ENCODE peak calls at places on chromosome 19, in nine cellular contexts. One of them, this sample, is unnamed.

GRCh38 chr19:35622750-35623149 is 6.1 kb upstream of the RBM42 start:
- DNase-seq in fibroblast of lung: no peak
- DNase-seq in effector CD4-positive, alpha-beta T cell: no peak
- DNase-seq in stimulated activated CD4-positive, alpha-beta T cell treated with anti-CD3 and anti-CD28 coated beads, Interleukin-1b, Interleukin-23, amount 100 ng/mL, for 1 hour: no peak
- DNase-seq in T-helper 2 cell: no peak
- DNase-seq in NCI-H510A treated with DMSO at 0.1 percent for 48 hours: no peak
- DNase-seq in NCI-H1092 treated with DMSO at 0.1 percent for 48 hours: no peak
- DNase-seq in left cardiac atrium: no peak
- DNase-seq in hepatic stellate cell: no peak
- DNase-seq in this sample: no peak

GRCh38 chr19:5680083-5680436 is 256 bp downstream of the MICOS13 start:
- DNase-seq in fibroblast of lung: no peak
- DNase-seq in effector CD4-positive, alpha-beta T cell: no peak
- DNase-seq in stimulated activated CD4-positive, alpha-beta T cell treated with anti-CD3 and anti-CD28 coated beads, Interleukin-1b, Interleukin-23, amount 100 ng/mL, for 1 hour: no peak
- DNase-seq in T-helper 2 cell: no peak
- DNase-seq in NCI-H510A treated with DMSO at 0.1 percent for 48 hours: peak
- DNase-seq in NCI-H1092 treated with DMSO at 0.1 percent for 48 hours: no peak
- DNase-seq in left cardiac atrium: peak
- DNase-seq in hepatic stellate cell: peak
- DNase-seq in this sample: no peak

GRCh38 chr19:33865306-33865705 is 68.6 kb downstream of the KCTD15 start:
- DNase-seq in fibroblast of lung: no peak
- DNase-seq in effector CD4-positive, alpha-beta T cell: no peak
- DNase-seq in stimulated activated CD4-positive, alpha-beta T cell treated with anti-CD3 and anti-CD28 coated beads, Interleukin-1b, Interleukin-23, amount 100 ng/mL, for 1 hour: no peak
- DNase-seq in T-helper 2 cell: no peak
- DNase-seq in NCI-H510A treated with DMSO at 0.1 percent for 48 hours: no peak
- DNase-seq in NCI-H1092 treated with DMSO at 0.1 percent for 48 hours: no peak
- DNase-seq in left cardiac atrium: no peak
- DNase-seq in hepatic stellate cell: no peak
- DNase-seq in this sample: no peak

GRCh38 chr19:12695514-12695913 is 917 bp downstream of the FBXW9 start:
- DNase-seq in fibroblast of lung: no peak
- DNase-seq in effector CD4-positive, alpha-beta T cell: no peak
- DNase-seq in stimulated activated CD4-positive, alpha-beta T cell treated with anti-CD3 and anti-CD28 coated beads, Interleukin-1b, Interleukin-23, amount 100 ng/mL, for 1 hour: no peak
- DNase-seq in T-helper 2 cell: no peak
- DNase-seq in NCI-H510A treated with DMSO at 0.1 percent for 48 hours: no peak
- DNase-seq in NCI-H1092 treated with DMSO at 0.1 percent for 48 hours: no peak
- DNase-seq in left cardiac atrium: no peak
- DNase-seq in hepatic stellate cell: no peak
- DNase-seq in this sample: no peak

GRCh38 chr19:2266183-2266993 is 10.2 kb upstream of the JSRP1 start:
- DNase-seq in fibroblast of lung: peak
- DNase-seq in effector CD4-positive, alpha-beta T cell: no peak
- DNase-seq in stimulated activated CD4-positive, alpha-beta T cell treated with anti-CD3 and anti-CD28 coated beads, Interleukin-1b, Interleukin-23, amount 100 ng/mL, for 1 hour: no peak
- DNase-seq in T-helper 2 cell: no peak
- DNase-seq in NCI-H510A treated with DMSO at 0.1 percent for 48 hours: no peak
- DNase-seq in NCI-H1092 treated with DMSO at 0.1 percent for 48 hours: peak
- DNase-seq in left cardiac atrium: peak
- DNase-seq in hepatic stellate cell: peak
- DNase-seq in this sample: no peak

GRCh38 chr19:55503447-55504251 is 15.4 kb downstream of the SSC5D start:
- DNase-seq in fibroblast of lung: peak
- DNase-seq in effector CD4-positive, alpha-beta T cell: peak
- DNase-seq in stimulated activated CD4-positive, alpha-beta T cell treated with anti-CD3 and anti-CD28 coated beads, Interleukin-1b, Interleukin-23, amount 100 ng/mL, for 1 hour: peak
- DNase-seq in T-helper 2 cell: peak
- DNase-seq in NCI-H510A treated with DMSO at 0.1 percent for 48 hours: peak
- DNase-seq in NCI-H1092 treated with DMSO at 0.1 percent for 48 hours: peak
- DNase-seq in left cardiac atrium: peak
- DNase-seq in hepatic stellate cell: peak
- DNase-seq in this sample: peak

GRCh38 chr19:56145698-56146097 is 4.6 kb downstream of the ZNF444 start:
- DNase-seq in fibroblast of lung: no peak
- DNase-seq in effector CD4-positive, alpha-beta T cell: no peak
- DNase-seq in stimulated activated CD4-positive, alpha-beta T cell treated with anti-CD3 and anti-CD28 coated beads, Interleukin-1b, Interleukin-23, amount 100 ng/mL, for 1 hour: no peak
- DNase-seq in T-helper 2 cell: no peak
- DNase-seq in NCI-H510A treated with DMSO at 0.1 percent for 48 hours: no peak
- DNase-seq in NCI-H1092 treated with DMSO at 0.1 percent for 48 hours: no peak
- DNase-seq in left cardiac atrium: no peak
- DNase-seq in hepatic stellate cell: no peak
- DNase-seq in this sample: no peak

GRCh38 chr19:47776568-47776967 is 1.9 kb upstream of the SELENOW start:
- DNase-seq in fibroblast of lung: no peak
- DNase-seq in effector CD4-positive, alpha-beta T cell: no peak
- DNase-seq in stimulated activated CD4-positive, alpha-beta T cell treated with anti-CD3 and anti-CD28 coated beads, Interleukin-1b, Interleukin-23, amount 100 ng/mL, for 1 hour: no peak
- DNase-seq in T-helper 2 cell: no peak
- DNase-seq in NCI-H510A treated with DMSO at 0.1 percent for 48 hours: peak
- DNase-seq in NCI-H1092 treated with DMSO at 0.1 percent for 48 hours: peak
- DNase-seq in left cardiac atrium: no peak
- DNase-seq in hepatic stellate cell: no peak
- DNase-seq in this sample: no peak

GRCh38 chr19:12801466-12802266 is at the start of the genes PRDX2 and THSD8:
- DNase-seq in fibroblast of lung: peak
- DNase-seq in effector CD4-positive, alpha-beta T cell: peak
- DNase-seq in stimulated activated CD4-positive, alpha-beta T cell treated with anti-CD3 and anti-CD28 coated beads, Interleukin-1b, Interleukin-23, amount 100 ng/mL, for 1 hour: no peak
- DNase-seq in T-helper 2 cell: peak
- DNase-seq in NCI-H510A treated with DMSO at 0.1 percent for 48 hours: peak
- DNase-seq in NCI-H1092 treated with DMSO at 0.1 percent for 48 hours: peak
- DNase-seq in left cardiac atrium: peak
- DNase-seq in hepatic stellate cell: peak
- DNase-seq in this sample: peak

GRCh38 chr19:56084835-56085536 is 36.1 kb downstream of the ZNF787 start:
- DNase-seq in fibroblast of lung: no peak
- DNase-seq in effector CD4-positive, alpha-beta T cell: no peak
- DNase-seq in stimulated activated CD4-positive, alpha-beta T cell treated with anti-CD3 and anti-CD28 coated beads, Interleukin-1b, Interleukin-23, amount 100 ng/mL, for 1 hour: no peak
- DNase-seq in T-helper 2 cell: no peak
- DNase-seq in NCI-H510A treated with DMSO at 0.1 percent for 48 hours: no peak
- DNase-seq in NCI-H1092 treated with DMSO at 0.1 percent for 48 hours: no peak
- DNase-seq in left cardiac atrium: no peak
- DNase-seq in hepatic stellate cell: no peak
- DNase-seq in this sample: no peak

GRCh38 chr19:5627395-5627904 is 4.6 kb downstream of the SAFB start:
- DNase-seq in fibroblast of lung: peak
- DNase-seq in effector CD4-positive, alpha-beta T cell: no peak
- DNase-seq in stimulated activated CD4-positive, alpha-beta T cell treated with anti-CD3 and anti-CD28 coated beads, Interleukin-1b, Interleukin-23, amount 100 ng/mL, for 1 hour: no peak
- DNase-seq in T-helper 2 cell: no peak
- DNase-seq in NCI-H510A treated with DMSO at 0.1 percent for 48 hours: no peak
- DNase-seq in NCI-H1092 treated with DMSO at 0.1 percent for 48 hours: no peak
- DNase-seq in left cardiac atrium: peak
- DNase-seq in hepatic stellate cell: peak
- DNase-seq in this sample: no peak

GRCh38 chr19:46478356-46478986 is 7.1 kb upstream of the PNMA8A start:
- DNase-seq in fibroblast of lung: peak
- DNase-seq in effector CD4-positive, alpha-beta T cell: no peak
- DNase-seq in stimulated activated CD4-positive, alpha-beta T cell treated with anti-CD3 and anti-CD28 coated beads, Interleukin-1b, Interleukin-23, amount 100 ng/mL, for 1 hour: no peak
- DNase-seq in T-helper 2 cell: no peak
- DNase-seq in NCI-H510A treated with DMSO at 0.1 percent for 48 hours: peak
- DNase-seq in NCI-H1092 treated with DMSO at 0.1 percent for 48 hours: peak
- DNase-seq in left cardiac atrium: no peak
- DNase-seq in hepatic stellate cell: no peak
- DNase-seq in this sample: no peak

GRCh38 chr19:38046254-38047047 is 139.4 kb downstream of the SIPA1L3 start:
- DNase-seq in fibroblast of lung: no peak
- DNase-seq in effector CD4-positive, alpha-beta T cell: no peak
- DNase-seq in stimulated activated CD4-positive, alpha-beta T cell treated with anti-CD3 and anti-CD28 coated beads, Interleukin-1b, Interleukin-23, amount 100 ng/mL, for 1 hour: no peak
- DNase-seq in T-helper 2 cell: no peak
- DNase-seq in NCI-H510A treated with DMSO at 0.1 percent for 48 hours: no peak
- DNase-seq in NCI-H1092 treated with DMSO at 0.1 percent for 48 hours: no peak
- DNase-seq in left cardiac atrium: no peak
- DNase-seq in hepatic stellate cell: no peak
- DNase-seq in this sample: no peak

GRCh38 chr19:54160182-54160811 is 776 bp upstream of the LENG1 start:
- DNase-seq in fibroblast of lung: no peak
- DNase-seq in effector CD4-positive, alpha-beta T cell: no peak
- DNase-seq in stimulated activated CD4-positive, alpha-beta T cell treated with anti-CD3 and anti-CD28 coated beads, Interleukin-1b, Interleukin-23, amount 100 ng/mL, for 1 hour: no peak
- DNase-seq in T-helper 2 cell: no peak
- DNase-seq in NCI-H510A treated with DMSO at 0.1 percent for 48 hours: peak
- DNase-seq in NCI-H1092 treated with DMSO at 0.1 percent for 48 hours: no peak
- DNase-seq in left cardiac atrium: no peak
- DNase-seq in hepatic stellate cell: no peak
- DNase-seq in this sample: no peak

GRCh38 chr19:7478173-7478842 is 10.5 kb downstream of the PEX11G start:
- DNase-seq in fibroblast of lung: no peak
- DNase-seq in effector CD4-positive, alpha-beta T cell: no peak
- DNase-seq in stimulated activated CD4-positive, alpha-beta T cell treated with anti-CD3 and anti-CD28 coated beads, Interleukin-1b, Interleukin-23, amount 100 ng/mL, for 1 hour: no peak
- DNase-seq in T-helper 2 cell: no peak
- DNase-seq in NCI-H510A treated with DMSO at 0.1 percent for 48 hours: no peak
- DNase-seq in NCI-H1092 treated with DMSO at 0.1 percent for 48 hours: no peak
- DNase-seq in left cardiac atrium: no peak
- DNase-seq in hepatic stellate cell: no peak
- DNase-seq in this sample: no peak

GRCh38 chr19:48332662-48333466 is 7.5 kb downstream of the EMP3 start:
- DNase-seq in fibroblast of lung: peak
- DNase-seq in effector CD4-positive, alpha-beta T cell: peak
- DNase-seq in stimulated activated CD4-positive, alpha-beta T cell treated with anti-CD3 and anti-CD28 coated beads, Interleukin-1b, Interleukin-23, amount 100 ng/mL, for 1 hour: peak
- DNase-seq in T-helper 2 cell: peak
- DNase-seq in NCI-H510A treated with DMSO at 0.1 percent for 48 hours: peak
- DNase-seq in NCI-H1092 treated with DMSO at 0.1 percent for 48 hours: peak
- DNase-seq in left cardiac atrium: peak
- DNase-seq in hepatic stellate cell: peak
- DNase-seq in this sample: peak

GRCh38 chr19:4295972-4296771 is 6.0 kb downstream of the TMIGD2 start:
- DNase-seq in fibroblast of lung: peak
- DNase-seq in effector CD4-positive, alpha-beta T cell: no peak
- DNase-seq in stimulated activated CD4-positive, alpha-beta T cell treated with anti-CD3 and anti-CD28 coated beads, Interleukin-1b, Interleukin-23, amount 100 ng/mL, for 1 hour: no peak
- DNase-seq in T-helper 2 cell: no peak
- DNase-seq in NCI-H510A treated with DMSO at 0.1 percent for 48 hours: peak
- DNase-seq in NCI-H1092 treated with DMSO at 0.1 percent for 48 hours: peak
- DNase-seq in left cardiac atrium: no peak
- DNase-seq in hepatic stellate cell: no peak
- DNase-seq in this sample: no peak

GRCh38 chr19:9917322-9917721 is 19.0 kb downstream of the OLFM2 start:
- DNase-seq in fibroblast of lung: peak
- DNase-seq in effector CD4-positive, alpha-beta T cell: no peak
- DNase-seq in stimulated activated CD4-positive, alpha-beta T cell treated with anti-CD3 and anti-CD28 coated beads, Interleukin-1b, Interleukin-23, amount 100 ng/mL, for 1 hour: no peak
- DNase-seq in T-helper 2 cell: no peak
- DNase-seq in NCI-H510A treated with DMSO at 0.1 percent for 48 hours: no peak
- DNase-seq in NCI-H1092 treated with DMSO at 0.1 percent for 48 hours: peak
- DNase-seq in left cardiac atrium: no peak
- DNase-seq in hepatic stellate cell: peak
- DNase-seq in this sample: no peak

GRCh38 chr19:47310819-47311218 is 1.2 kb downstream of the C5AR1 start:
- DNase-seq in fibroblast of lung: peak
- DNase-seq in effector CD4-positive, alpha-beta T cell: no peak
- DNase-seq in stimulated activated CD4-positive, alpha-beta T cell treated with anti-CD3 and anti-CD28 coated beads, Interleukin-1b, Interleukin-23, amount 100 ng/mL, for 1 hour: no peak
- DNase-seq in T-helper 2 cell: no peak
- DNase-seq in NCI-H510A treated with DMSO at 0.1 percent for 48 hours: no peak
- DNase-seq in NCI-H1092 treated with DMSO at 0.1 percent for 48 hours: peak
- DNase-seq in left cardiac atrium: peak
- DNase-seq in hepatic stellate cell: no peak
- DNase-seq in this sample: no peak

GRCh38 chr19:48203227-48203793 is 32.8 kb downstream of the ZSWIM9 start:
- DNase-seq in fibroblast of lung: no peak
- DNase-seq in effector CD4-positive, alpha-beta T cell: no peak
- DNase-seq in stimulated activated CD4-positive, alpha-beta T cell treated with anti-CD3 and anti-CD28 coated beads, Interleukin-1b, Interleukin-23, amount 100 ng/mL, for 1 hour: no peak
- DNase-seq in T-helper 2 cell: no peak
- DNase-seq in NCI-H510A treated with DMSO at 0.1 percent for 48 hours: no peak
- DNase-seq in NCI-H1092 treated with DMSO at 0.1 percent for 48 hours: no peak
- DNase-seq in left cardiac atrium: no peak
- DNase-seq in hepatic stellate cell: no peak
- DNase-seq in this sample: no peak

GRCh38 chr19:17136026-17136425 is 60.4 kb downstream of the MYO9B start:
- DNase-seq in fibroblast of lung: no peak
- DNase-seq in effector CD4-positive, alpha-beta T cell: no peak
- DNase-seq in stimulated activated CD4-positive, alpha-beta T cell treated with anti-CD3 and anti-CD28 coated beads, Interleukin-1b, Interleukin-23, amount 100 ng/mL, for 1 hour: no peak
- DNase-seq in T-helper 2 cell: no peak
- DNase-seq in NCI-H510A treated with DMSO at 0.1 percent for 48 hours: no peak
- DNase-seq in NCI-H1092 treated with DMSO at 0.1 percent for 48 hours: no peak
- DNase-seq in left cardiac atrium: no peak
- DNase-seq in hepatic stellate cell: no peak
- DNase-seq in this sample: no peak

This sample was measured in GOT3.